ENCODE peak calls at places on chromosomes 7 and 10, in nine cellular contexts. K is left ventricle myocardium inferior; V is GM13976; J is HS-5; H is upper lobe of right lung; G is chondrocyte; Z is mucosa of descending colon; D is NCI-H460; S is stimulated activated CD8-positive, alpha-beta memory T cell treated with anti-CD3 and anti-CD28 coated beads, Interleukin-15, amount 100 ng/mL, for 24 hours. X is an unnamed sample.

GRCh38 chr10:7767209-7767608 is 20.6 kb downstream of the KIN start:
- DNase-seq in K (no peak), V (no peak), J (peak; percentile 16), H (no peak), G (no peak), Z (no peak), D (no peak), S (no peak), X (no peak)

GRCh38 chr7:85172530-85172941 is 14.3 kb downstream of the SEMA3D start:
- DNase-seq in K (no peak), V (no peak), J (no peak), H (no peak), G (no peak), Z (no peak), D (no peak), S (no peak), X (no peak)

GRCh38 chr7:29146082-29146706 is at the start of gene CPVL:
- DNase-seq in K (peak; percentile 70), V (no peak), J (peak; percentile 73), H (peak; percentile 81), G (no peak), Z (peak; percentile 62), D (peak; percentile 41), S (no peak), X (peak; percentile 73)

GRCh38 chr10:95458014-95458413 is 103.2 kb downstream of the SORBS1 start:
- DNase-seq in K (no peak), V (no peak), J (no peak), H (no peak), G (no peak), Z (no peak), D (no peak), S (no peak), X (no peak)

GRCh38 chr10:104809288-104810090 is 168.4 kb downstream of the SORCS3 start:
- DNase-seq in K (no peak), V (no peak), J (no peak), H (no peak), G (no peak), Z (no peak), D (peak; percentile 9), S (no peak), X (no peak)

GRCh38 chr7:17598846-17599245 is 300.4 kb downstream of the AHR start:
- DNase-seq in K (no peak), V (no peak), J (no peak), H (no peak), G (no peak), Z (no peak), D (no peak), S (no peak), X (no peak)

GRCh38 chr10:72000073-72001025 is 36.2 kb downstream of the CHST3 start:
- DNase-seq in K (no peak), V (no peak), J (no peak), H (no peak), G (no peak), Z (no peak), D (no peak), S (no peak), X (no peak)

GRCh38 chr10:91901784-91902677 is 7.3 kb downstream of the FGFBP3 start:
- DNase-seq in K (no peak), V (no peak), J (peak; percentile 92), H (no peak), G (no peak), Z (no peak), D (peak; percentile 81), S (no peak), X (no peak)

GRCh38 chr10:113127285-113128283 is 177.5 kb downstream of the TCF7L2 start:
- DNase-seq in K (no peak), V (no peak), J (no peak), H (no peak), G (no peak), Z (no peak), D (no peak), S (no peak), X (no peak)

GRCh38 chr7:12581897-12582296 is 11.4 kb downstream of the SCIN start:
- DNase-seq in K (no peak), V (no peak), J (peak; percentile 70), H (no peak), G (no peak), Z (no peak), D (no peak), S (no peak), X (no peak)

GRCh38 chr7:75054744-75055527 is 18.7 kb downstream of the RCC1L start:
- DNase-seq in K (peak; percentile 59), V (no peak), J (peak; percentile 10), H (peak; percentile 74), G (no peak), Z (no peak), D (no peak), S (no peak), X (no peak)

GRCh38 chr7:45581271-45581780 is 7.2 kb downstream of the ADCY1 start:
- DNase-seq in K (no peak), V (no peak), J (no peak), H (no peak), G (no peak), Z (no peak), D (no peak), S (no peak), X (peak; percentile 30)

GRCh38 chr7:1679326-1679965 is 9.4 kb downstream of the ELFN1 start:
- DNase-seq in K (no peak), V (peak; percentile 11), J (no peak), H (no peak), G (peak; percentile 74), Z (no peak), D (no peak), S (no peak), X (peak; percentile 46)

GRCh38 chr10:14063531-14064317 is 267.0 kb downstream of the FRMD4A start:
- DNase-seq in K (no peak), V (no peak), J (no peak), H (no peak), G (no peak), Z (no peak), D (no peak), S (no peak), X (no peak)

GRCh38 chr10:130726996-130727725 is 584.4 kb downstream of the TCERG1L start:
- DNase-seq in K (no peak), V (no peak), J (no peak), H (peak; percentile 33), G (peak; percentile 68), Z (no peak), D (no peak), S (no peak), X (no peak)

GRCh38 chr10:27445070-27445469 is 59.0 kb upstream of the RAB18 start:
- DNase-seq in K (no peak), V (no peak), J (no peak), H (no peak), G (no peak), Z (no peak), D (no peak), S (no peak), X (no peak)

GRCh38 chr10:11670311-11670825 is 58.9 kb upstream of the USP6NL start:
- DNase-seq in K (no peak), V (no peak), J (no peak), H (no peak), G (no peak), Z (no peak), D (no peak), S (no peak), X (no peak)

GRCh38 chr10:89163265-89163995 is 43.7 kb downstream of the CH25H start:
- DNase-seq in K (peak; percentile 14), V (peak; percentile 68), J (no peak), H (no peak), G (no peak), Z (no peak), D (no peak), S (peak; percentile 3), X (no peak)

GRCh38 chr7:38105874-38106483 is 72.1 kb upstream of the STARD3NL start:
- DNase-seq in K (no peak), V (peak; percentile 44), J (peak; percentile 31), H (no peak), G (no peak), Z (no peak), D (peak; percentile 38), S (no peak), X (no peak)

GRCh38 chr7:89958525-89959068 is 195.7 kb upstream of the STEAP1 start:
- DNase-seq in K (no peak), V (no peak), J (no peak), H (no peak), G (no peak), Z (no peak), D (no peak), S (no peak), X (no peak)

GRCh38 chr10:63503395-63503794 is 17.8 kb upstream of the REEP3 start:
- DNase-seq in K (no peak), V (no peak), J (no peak), H (no peak), G (no peak), Z (no peak), D (no peak), S (no peak), X (no peak)

GRCh38 chr7:81676813-81677212 is 93.0 kb downstream of the HGF start:
- DNase-seq in K (no peak), V (no peak), J (no peak), H (no peak), G (no peak), Z (no peak), D (no peak), S (no peak), X (no peak)

GRCh38 chr10:22849077-22849810 is 78.6 kb upstream of the ARMC3 start:
- DNase-seq in K (peak; percentile 89), V (no peak), J (no peak), H (peak; percentile 73), G (no peak), Z (peak; percentile 62), D (no peak), S (no peak), X (peak; percentile 82)

GRCh38 chr7:21169667-21170605 is 257.9 kb upstream of the SP4 start:
- DNase-seq in K (no peak), V (no peak), J (no peak), H (no peak), G (no peak), Z (no peak), D (no peak), S (no peak), X (no peak)

GRCh38 chr10:18179901-18180300 is 39.7 kb downstream of the CACNB2 start:
- DNase-seq in K (no peak), V (no peak), J (no peak), H (no peak), G (no peak), Z (no peak), D (no peak), S (no peak), X (no peak)

GRCh38 chr10:65891073-65891981 is 1034.5 kb upstream of the LRRTM3 start:
- DNase-seq in K (no peak), V (peak; percentile 12), J (no peak), H (no peak), G (no peak), Z (no peak), D (peak; percentile 33), S (no peak), X (no peak)

GRCh38 chr10:113023017-113023416 is 73.0 kb downstream of the TCF7L2 start:
- DNase-seq in K (no peak), V (no peak), J (no peak), H (peak; percentile 77), G (no peak), Z (no peak), D (no peak), S (no peak), X (no peak)

GRCh38 chr7:102150266-102150665 is 136.4 kb upstream of the SH2B2 start:
- DNase-seq in K (no peak), V (no peak), J (no peak), H (no peak), G (no peak), Z (no peak), D (no peak), S (no peak), X (no peak)

GRCh38 chr10:31456463-31456862 is 137.4 kb downstream of the ZEB1 start:
- DNase-seq in K (no peak), V (no peak), J (no peak), H (no peak), G (no peak), Z (no peak), D (no peak), S (no peak), X (no peak)

GRCh38 chr10:23338886-23339285 is 5.7 kb downstream of the C10orf67 start:
- DNase-seq in K (no peak), V (no peak), J (no peak), H (no peak), G (no peak), Z (no peak), D (no peak), S (no peak), X (no peak)

GRCh38 chr10:114401195-114401741 is 3.0 kb downstream of the AFAP1L2 start:
- DNase-seq in K (peak; percentile 79), V (no peak), J (no peak), H (no peak), G (no peak), Z (peak; percentile 64), D (no peak), S (no peak), X (peak; percentile 81)